ENCODE peak calls at places on chromosomes 1 and 21, in nine cellular contexts. L is HCT116, W is vagina, V is prostate gland, Z is HL-60, P is GM12878, Q is transverse colon, I is spleen, G is Panc1. C is an unnamed sample.

GRCh38 chr1:169484683-169485426 is 889 bp downstream of the SLC19A2 start:
- DNase-seq in W (no peak), G (no peak), Q (peak; percentile 57), I (no peak), Z (peak; percentile 42), L (no peak), V (peak; percentile 42), P (no peak), C (peak; percentile 63)

GRCh38 chr1:24742090-24742938 is 2.9 kb upstream of the CLIC4 start:
- DNase-seq in Q (peak; percentile 63), W (no peak), V (no peak), L (no peak), I (peak; percentile 27), Z (no peak), G (no peak), P (no peak), C (peak; percentile 23)

GRCh38 chr21:34983680-34984086 is 65.4 kb downstream of the RUNX1 start:
- DNase-seq in Z (peak; percentile 32), W (no peak), P (no peak), V (no peak), L (no peak), I (no peak), Q (no peak), G (no peak), C (no peak)

GRCh38 chr1:55275151-55275748 is 60.1 kb upstream of the USP24 start:
- DNase-seq in L (no peak), P (no peak), I (no peak), G (no peak), W (no peak), Q (peak; percentile 31), Z (no peak), V (no peak), C (no peak)

GRCh38 chr1:99992760-99993467 is 23.1 kb downstream of the SLC35A3 start:
- DNase-seq in W (no peak), V (no peak), L (no peak), Z (no peak), Q (no peak), P (peak; percentile 15), G (no peak), I (no peak), C (no peak)

GRCh38 chr1:20194770-20195463 is 8.6 kb upstream of the PLA2G2C start:
- DNase-seq in W (no peak), Q (peak; percentile 82), L (peak; percentile 56), V (peak; percentile 58), I (peak; percentile 90), Z (peak; percentile 78), P (peak; percentile 13), G (peak; percentile 35), C (peak; percentile 81)

GRCh38 chr1:89065077-89065868 is at the start of gene GBP1:
- DNase-seq in I (no peak), Z (no peak), Q (no peak), G (no peak), W (no peak), V (peak; percentile 38), P (no peak), L (no peak), C (no peak)

GRCh38 chr21:35593000-35593502 is 467.3 kb downstream of the SETD4 start:
- DNase-seq in Z (no peak), I (no peak), L (no peak), V (no peak), Q (no peak), W (no peak), P (no peak), G (no peak), C (no peak)

GRCh38 chr1:10510520-10511493 is 36.1 kb downstream of the PEX14 start:
- DNase-seq in V (no peak), W (no peak), Q (peak; percentile 44), P (peak; percentile 86), L (peak; percentile 24), G (peak; percentile 90), I (no peak), Z (no peak), C (no peak)

GRCh38 chr1:150954708-150955107 is 19.9 kb downstream of the CERS2 start:
- DNase-seq in G (no peak), V (no peak), L (no peak), W (no peak), Q (no peak), P (no peak), Z (no peak), I (peak; percentile 6), C (no peak)

GRCh38 chr1:227796359-227796915 is 19.0 kb upstream of the PRSS38 start:
- DNase-seq in P (no peak), I (no peak), L (no peak), Q (no peak), Z (no peak), V (no peak), G (no peak), W (no peak), C (no peak)

GRCh38 chr1:66282343-66282852 is 251.6 kb upstream of the SGIP1 start:
- DNase-seq in Z (no peak), P (peak; percentile 98), I (no peak), L (peak; percentile 68), Q (peak; percentile 47), G (no peak), W (no peak), V (no peak), C (no peak)

GRCh38 chr1:150981177-150981804 is 801 bp upstream of the ANXA9 start:
- DNase-seq in Q (peak; percentile 35), G (no peak), Z (peak; percentile 57), W (no peak), P (no peak), I (no peak), L (no peak), V (no peak), C (peak; percentile 59)

GRCh38 chr1:46181343-46182260 is 5.3 kb upstream of the P3R3URF start:
- DNase-seq in V (no peak), Q (peak; percentile 56), G (no peak), W (no peak), Z (no peak), P (no peak), L (no peak), I (no peak), C (no peak)

GRCh38 chr1:205141236-205142104 is 19.7 kb upstream of the RBBP5 start:
- DNase-seq in Q (peak; percentile 80), Z (peak; percentile 73), V (peak; percentile 62), W (no peak), L (peak; percentile 71), P (peak; percentile 30), I (peak; percentile 79), G (peak; percentile 55), C (peak; percentile 83)

GRCh38 chr1:119647734-119648619 is at the start of gene ZNF697:
- DNase-seq in V (peak; percentile 98), Q (peak; percentile 97), I (peak; percentile 92), Z (peak; percentile 93), G (peak; percentile 86), P (peak; percentile 51), L (peak; percentile 89), W (peak; percentile 97), C (peak; percentile 99)

GRCh38 chr1:23651069-23651808 is 40.4 kb upstream of the RPL11 start:
- DNase-seq in L (no peak), P (no peak), Z (no peak), I (peak; percentile 20), V (no peak), W (no peak), G (no peak), Q (no peak), C (peak; percentile 49)

GRCh38 chr1:167342846-167343245 is 122.2 kb downstream of the POU2F1 start:
- DNase-seq in I (no peak), Q (no peak), P (no peak), W (no peak), G (peak; percentile 4), Z (no peak), L (no peak), V (no peak), C (no peak)

GRCh38 chr1:25896266-25896665 is 10.0 kb downstream of the STMN1 start:
- DNase-seq in L (no peak), Z (no peak), Q (no peak), I (no peak), G (no peak), P (no peak), W (no peak), V (no peak), C (no peak)

GRCh38 chr1:25899792-25900191 is 6.4 kb downstream of the STMN1 start:
- DNase-seq in Z (no peak), G (no peak), W (no peak), V (no peak), Q (no peak), P (no peak), I (no peak), L (no peak), C (no peak)

GRCh38 chr1:25900209-25900608 is 6.0 kb downstream of the STMN1 start:
- DNase-seq in G (no peak), I (no peak), Z (no peak), L (no peak), W (no peak), Q (no peak), V (no peak), P (no peak), C (no peak)

GRCh38 chr1:25897754-25898153 is 8.5 kb downstream of the STMN1 start:
- DNase-seq in W (no peak), P (no peak), G (no peak), I (no peak), V (no peak), Z (no peak), L (no peak), Q (no peak), C (no peak)

GRCh38 chr1:25898223-25899015 is 7.8 kb downstream of the STMN1 start:
- DNase-seq in V (no peak), Z (no peak), L (no peak), Q (no peak), I (no peak), G (no peak), W (no peak), P (no peak), C (no peak)
- TF ChIP-seq POLR2AphosphoS5 in V (no peak), Z (peak; percentile 53), L (no peak), Q (no peak), I (no peak), G (no peak), W (no peak), P (peak; percentile 59), C (no peak)

GRCh38 chr1:206506803-206507394 is 432 bp upstream of the RASSF5 start:
- DNase-seq in V (no peak), Z (no peak), Q (peak; percentile 23), P (no peak), I (peak; percentile 85), L (no peak), G (no peak), W (no peak), C (peak; percentile 47)
- H3K27me3 ChIP-seq in V (no peaks in the 10 kb centered on the region), Z (peaks cover 15% of the 10 kb centered on the region), Q (peaks cover 48% of the 10 kb centered on the region), P (no peaks in the 10 kb centered on the region), I (peaks cover 8% of the 10 kb centered on the region), L (no peaks in the 10 kb centered on the region), G (peaks cover 35% of the 10 kb centered on the region), W (no peaks in the 10 kb centered on the region), C (no peaks in the 10 kb centered on the region)

GRCh38 chr1:222713091-222714012 is 988 bp downstream of the BROX start:
- DNase-seq in G (peak; percentile 83), W (peak; percentile 97), Z (peak; percentile 96), V (peak; percentile 95), Q (peak; percentile 95), L (peak; percentile 90), I (peak; percentile 99), P (peak; percentile 88), C (peak; percentile 93)
- TF ChIP-seq POLR2AphosphoS5 in G (no peak), W (peak; percentile 73), Z (peak; percentile 57), V (peak; percentile 95), Q (peak; percentile 86), L (peak; percentile 68), I (peak; percentile 97), P (no peak), C (peak; percentile 94)

DNA sequence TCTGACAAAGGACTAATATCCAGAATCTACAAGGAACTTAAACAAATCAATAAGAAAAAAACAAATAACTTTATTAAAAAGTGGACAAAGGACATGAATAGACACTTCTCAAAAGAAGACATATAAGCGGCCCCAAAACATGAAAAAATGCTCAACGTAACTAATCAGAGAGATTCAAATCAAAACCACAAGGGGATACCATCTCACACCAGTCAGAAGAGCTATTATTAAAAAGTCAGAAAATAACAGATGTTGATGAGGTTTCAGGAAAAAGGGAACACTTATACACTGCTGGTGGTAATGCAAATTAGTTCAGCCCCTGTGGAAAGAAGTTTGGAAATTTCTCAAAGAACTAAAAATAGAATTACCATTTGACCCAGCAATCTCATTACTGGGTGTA is 102.2 kb downstream of the COL24A1 start:
- DNase-seq in V (no peak), G (no peak), Q (no peak), I (no peak), P (no peak), Z (no peak), W (no peak), L (no peak), C (no peak)
- H3K27me3 ChIP-seq in V (no peaks in the 10 kb centered on the region), G (peaks cover 10% of the 10 kb centered on the region), Q (no peaks in the 10 kb centered on the region), I (no peaks in the 10 kb centered on the region), P (no peaks in the 10 kb centered on the region), Z (no peaks in the 10 kb centered on the region), W (no peaks in the 10 kb centered on the region), L (no peaks in the 10 kb centered on the region), C (no peaks in the 10 kb centered on the region)